ENCODE peak calls at places on chromosomes 2 and 18, in four cellular contexts. F is transverse colon, W is keratinocyte, E is fibroblast of villous mesenchyme. Z is an unnamed sample.
A peak's percentile ranks its signal among the peaks of the same experiment; 100 is the strongest.

GRCh38 chr2:117981810-117982209 is 32.1 kb downstream of the CCDC93 start:
- DNase-seq in F (no peak), W (no peak), E (peak; percentile 72), Z (no peak)

GRCh38 chr2:138115664-138116063 is 151.4 kb downstream of the HNMT start:
- DNase-seq in F (no peak), W (no peak), E (no peak), Z (peak; percentile 53)

GRCh38 chr2:237353207-237353606 is 60.8 kb downstream of the COL6A3 start:
- DNase-seq in F (no peak), W (no peak), E (no peak), Z (no peak)

GRCh38 chr2:24515841-24516240 is 24.8 kb downstream of the NCOA1 start:
- DNase-seq in F (no peak), W (no peak), E (no peak), Z (no peak)

GRCh38 chr2:223010641-223011040 is 41.3 kb upstream of the KCNE4 start:
- DNase-seq in F (no peak), W (no peak), E (peak; percentile 44), Z (peak; percentile 46)

GRCh38 chr2:70498528-70498927 is 55.1 kb downstream of the TGFA start:
- DNase-seq in F (no peak), W (no peak), E (no peak), Z (no peak)

GRCh38 chr2:1494906-1495305 is 81.6 kb downstream of the TPO start:
- DNase-seq in F (no peak), W (no peak), E (no peak), Z (no peak)

GRCh38 chr2:49753344-49753930 is 599.1 kb upstream of the FSHR start:
- DNase-seq in F (no peak), W (no peak), E (no peak), Z (peak; percentile 63)

GRCh38 chr2:114642988-114643553 is 200.6 kb downstream of the DPP10 start:
- DNase-seq in F (no peak), W (no peak), E (no peak), Z (no peak)

GRCh38 chr2:102391530-102391929 is 31.4 kb upstream of the IL18RAP start:
- DNase-seq in F (no peak), W (no peak), E (no peak), Z (no peak)

GRCh38 chr2:6310186-6310909 is 555.4 kb downstream of the CMPK2 start:
- DNase-seq in F (no peak), W (no peak), E (no peak), Z (no peak)

GRCh38 chr18:34219651-34220050 is 5.1 kb downstream of the NOL4 start:
- DNase-seq in F (no peak), W (no peak), E (no peak), Z (no peak)

GRCh38 chr18:48973731-48974130 is 23.0 kb upstream of the SMAD7 start:
- DNase-seq in F (peak; percentile 39), W (no peak), E (no peak), Z (no peak)

GRCh38 chr18:3982541-3982940 is 472.6 kb downstream of the DLGAP1 start:
- DNase-seq in F (no peak), W (no peak), E (peak; percentile 12), Z (no peak)

GRCh38 chr2:123061534-123061933 is 963.6 kb upstream of the CNTNAP5 start:
- DNase-seq in F (no peak), W (no peak), E (no peak), Z (no peak)

GRCh38 chr2:159783559-159783958 is 14.4 kb downstream of the CD302 start:
- DNase-seq in F (no peak), W (no peak), E (no peak), Z (no peak)

GRCh38 chr2:233210843-233211600 is 40.5 kb upstream of the ATG16L1 start:
- DNase-seq in F (peak; percentile 63), W (peak; percentile 48), E (peak; percentile 91), Z (peak; percentile 95)

GRCh38 chr2:158754303-158754611 is 40.9 kb upstream of the DAPL1 start:
- DNase-seq in F (no peak), W (no peak), E (no peak), Z (no peak)

GRCh38 chr2:158756976-158757375 is 38.1 kb upstream of the DAPL1 start:
- DNase-seq in F (no peak), W (no peak), E (no peak), Z (no peak)

GRCh38 chr2:158756331-158756730 is 38.8 kb upstream of the DAPL1 start:
- DNase-seq in F (no peak), W (no peak), E (no peak), Z (no peak)

GRCh38 chr2:158755310-158755709 is 39.8 kb upstream of the DAPL1 start:
- DNase-seq in F (no peak), W (no peak), E (no peak), Z (no peak)

GRCh38 chr2:158755738-158756137 is 39.4 kb upstream of the DAPL1 start:
- DNase-seq in F (no peak), W (no peak), E (no peak), Z (no peak)
- TF ChIP-seq CTCF in F (no peak), W (peak; percentile 28), E (peak; percentile 39), Z (peak; percentile 40)

DNA sequence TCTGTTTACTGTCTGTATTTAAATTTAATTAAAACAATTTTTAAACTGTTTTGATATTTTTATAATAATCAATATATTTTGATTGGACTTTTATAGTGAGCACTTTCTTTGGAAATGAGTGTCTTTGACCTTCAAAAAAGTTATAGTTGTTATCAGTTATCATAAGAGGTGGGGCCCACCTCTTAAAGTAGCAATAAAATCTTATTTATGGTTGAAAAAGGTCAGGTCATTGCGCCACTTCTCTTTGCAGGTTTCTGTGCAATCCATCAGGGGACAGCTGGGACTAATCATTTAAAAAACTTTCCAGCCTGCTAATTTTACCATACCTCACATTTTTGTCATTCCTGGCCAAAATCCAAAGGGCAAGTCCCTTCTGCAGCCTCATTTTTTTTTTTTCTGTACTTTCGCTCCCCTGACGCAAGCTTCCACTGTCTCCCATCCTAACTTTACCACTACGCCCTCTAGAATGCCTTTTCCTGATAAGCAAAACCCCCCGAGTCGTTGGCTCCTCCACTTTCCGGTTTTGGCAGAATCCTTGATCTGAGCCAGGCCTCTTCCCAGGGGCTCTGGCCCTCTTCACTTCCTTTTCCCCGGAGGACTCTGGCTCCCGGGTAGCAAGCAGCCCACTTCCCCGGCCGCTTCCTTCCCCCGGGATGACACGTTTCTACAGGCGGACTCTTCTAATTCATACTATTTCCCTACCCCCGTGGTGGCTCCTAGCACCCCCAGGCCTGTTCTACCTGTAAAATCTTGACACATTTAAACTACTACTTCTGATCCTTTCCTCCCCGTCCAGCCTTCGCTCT is 1.1 kb upstream of the SEH1L start:
- DNase-seq in F (peak; percentile 47), W (peak; percentile 44), E (peak; percentile 98), Z (peak; percentile 97)
- TF ChIP-seq CTCF in F (no peak), W (no peak), E (peak; percentile 3), Z (peak; percentile 6)

GRCh38 chr2:199602271-199602895 is 144.6 kb upstream of the SATB2 start:
- DNase-seq in F (peak; percentile 13), W (no peak), E (no peak), Z (no peak)
- TF ChIP-seq CTCF in F (no peak), W (no peak), E (no peak), Z (no peak)

GRCh38 chr2:148965596-148966431 is 72.7 kb upstream of the LYPD6B start:
- DNase-seq in F (no peak), W (no peak), E (no peak), Z (no peak)

GRCh38 chr2:148967056-148967455 is 71.4 kb upstream of the LYPD6B start:
- DNase-seq in F (no peak), W (no peak), E (no peak), Z (no peak)

GRCh38 chr2:148966432-148966758 is 72.1 kb upstream of the LYPD6B start:
- DNase-seq in F (no peak), W (no peak), E (no peak), Z (no peak)

GRCh38 chr2:148968776-148969175 is 69.7 kb upstream of the LYPD6B start:
- DNase-seq in F (no peak), W (no peak), E (no peak), Z (no peak)

GRCh38 chr2:148967484-148967883 is 71.0 kb upstream of the LYPD6B start:
- DNase-seq in F (no peak), W (no peak), E (peak; percentile 2), Z (peak; percentile 30)
- TF ChIP-seq CTCF in F (no peak), W (no peak), E (no peak), Z (peak; percentile 28)

GRCh38 chr18:2746274-2746673 is 90.7 kb downstream of the SMCHD1 start:
- DNase-seq in F (no peak), W (no peak), E (no peak), Z (no peak)
- TF ChIP-seq CTCF in F (no peak), W (no peak), E (no peak), Z (no peak)

GRCh38 chr2:171667041-171667440 is 20.2 kb upstream of the DYNC1I2 start:
- DNase-seq in F (no peak), W (no peak), E (no peak), Z (no peak)
- TF ChIP-seq CTCF in F (no peak), W (no peak), E (no peak), Z (no peak)

DNA sequence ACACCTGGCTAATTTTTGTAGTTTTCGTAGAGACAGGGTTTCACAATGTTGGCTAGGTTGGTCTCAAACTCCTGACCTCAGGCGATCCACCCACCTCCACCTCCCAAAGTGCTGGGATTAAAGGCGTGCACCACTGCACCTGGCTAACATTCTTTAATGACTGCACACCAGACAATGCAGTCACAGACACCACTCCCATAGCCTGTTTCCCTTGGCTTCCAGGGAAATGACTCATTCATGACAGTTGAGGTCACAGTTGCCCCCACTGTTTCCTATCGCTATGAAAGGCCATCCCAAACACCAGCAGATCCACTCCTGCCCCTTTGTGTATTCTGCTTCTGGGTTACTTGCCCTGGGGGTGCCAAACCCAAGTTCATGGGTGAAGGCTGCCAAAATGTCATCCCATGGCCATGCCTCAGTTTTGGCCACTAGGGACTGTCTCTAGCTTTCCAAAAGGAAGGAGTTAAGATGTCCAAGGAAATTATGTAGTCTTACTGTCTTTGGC is 8.7 kb downstream of the CHMP1B start:
- DNase-seq in F (peak; percentile 38), W (peak; percentile 99), E (peak; percentile 67), Z (peak; percentile 81)
- TF ChIP-seq CTCF in F (no peak), W (peak; percentile 34), E (peak; percentile 27), Z (peak; percentile 40)

GRCh38 chr2:19051238-19051831 is 307.1 kb downstream of the OSR1 start:
- DNase-seq in F (no peak), W (no peak), E (no peak), Z (no peak)
- TF ChIP-seq CTCF in F (no peak), W (no peak), E (no peak), Z (peak; percentile 6)

GRCh38 chr2:241675885-241676284 is 10.7 kb downstream of the DTYMK start:
- DNase-seq in F (no peak), W (no peak), E (no peak), Z (no peak)

GRCh38 chr2:241673189-241673663 is 13.4 kb downstream of the DTYMK start:
- DNase-seq in F (no peak), W (no peak), E (no peak), Z (no peak)

GRCh38 chr2:241671457-241672240 is 15.0 kb downstream of the DTYMK start:
- DNase-seq in F (no peak), W (no peak), E (no peak), Z (no peak)

GRCh38 chr2:241672243-241673188 is 14.1 kb downstream of the DTYMK start:
- DNase-seq in F (no peak), W (no peak), E (no peak), Z (no peak)

GRCh38 chr2:241673797-241674725 is 12.6 kb downstream of the DTYMK start:
- DNase-seq in F (no peak), W (no peak), E (no peak), Z (no peak)
- TF ChIP-seq CTCF in F (no peak), W (no peak), E (no peak), Z (no peak)

GRCh38 chr2:189022002-189022401 is 47.8 kb downstream of the COL3A1 start:
- DNase-seq in F (no peak), W (no peak), E (peak; percentile 96), Z (peak; percentile 90)
- TF ChIP-seq CTCF in F (no peak), W (no peak), E (no peak), Z (no peak)